ENCODE peak calls at places on chromosomes 1 and 21, in nine cellular contexts. G, M, V, U, F, X, C, S and O are unnamed samples.

GRCh38 chr1:244242446-244242845 is 191.4 kb downstream of the ZBTB18 start:
- DNase-seq in G (no peak), M (no peak), V (no peak), U (no peak), F (no peak), X (no peak), C (no peak), S (no peak), O (no peak)

GRCh38 chr1:246795094-246795671 is 71.0 kb downstream of the SCCPDH start:
- DNase-seq in G (no peak), M (no peak), V (no peak), U (no peak), F (no peak), X (no peak), C (no peak), S (no peak), O (no peak)

GRCh38 chr1:13960376-13960987 is 260.5 kb downstream of the PRDM2 start:
- DNase-seq in G (peak; percentile 29), M (peak; percentile 32), V (peak; percentile 82), U (peak; percentile 58), F (peak; percentile 72), X (peak; percentile 79), C (peak; percentile 81), S (peak; percentile 13), O (peak; percentile 13)

GRCh38 chr1:32980080-32980479 is 15.5 kb upstream of the RNF19B start:
- DNase-seq in G (no peak), M (no peak), V (no peak), U (no peak), F (no peak), X (no peak), C (no peak), S (no peak), O (no peak)

GRCh38 chr1:199029401-199029800 is 390.6 kb downstream of the PTPRC start:
- DNase-seq in G (no peak), M (peak; percentile 57), V (no peak), U (no peak), F (no peak), X (no peak), C (no peak), S (no peak), O (no peak)

GRCh38 chr1:53642607-53643006 is 96.4 kb downstream of the GLIS1 start:
- DNase-seq in G (no peak), M (no peak), V (no peak), U (no peak), F (no peak), X (no peak), C (no peak), S (no peak), O (no peak)

GRCh38 chr1:235250430-235250829 is 77.5 kb downstream of the ARID4B start:
- DNase-seq in G (no peak), M (no peak), V (no peak), U (no peak), F (no peak), X (no peak), C (no peak), S (no peak), O (no peak)

GRCh38 chr1:34790985-34791384 is 1.8 kb upstream of the GJA4 start:
- DNase-seq in G (no peak), M (no peak), V (no peak), U (no peak), F (no peak), X (no peak), C (no peak), S (no peak), O (no peak)

GRCh38 chr21:32474179-32475059 is 61.9 kb downstream of the EVA1C start:
- DNase-seq in G (no peak), M (no peak), V (no peak), U (no peak), F (no peak), X (no peak), C (no peak), S (no peak), O (no peak)